ENCODE peak calls at places on chromosome 1, in eight cellular contexts. One of them, this sample, is unnamed.
A peak's percentile ranks its signal among the peaks of the same experiment; 100 is the strongest.

GRCh38 chr1:18261891-18262290 is 154.3 kb downstream of the IGSF21 start:
- DNase-seq in ovary: no peak
- DNase-seq in Karpas-422: peak; percentile 91
- DNase-seq in naive thymus-derived CD4-positive, alpha-beta T cell: no peak
- DNase-seq in CD4-positive, alpha-beta memory T cell: no peak
- DNase-seq in CD8-positive, alpha-beta memory T cell: no peak
- DNase-seq in mesenchymal stem cell: no peak
- DNase-seq in Panc1: no peak
- DNase-seq in this sample: peak; percentile 27

GRCh38 chr1:200041337-200042118 is 14.0 kb downstream of the NR5A2 start:
- DNase-seq in CD8-positive, alpha-beta memory T cell: no peak
- DNase-seq in ovary: no peak
- DNase-seq in Panc1: no peak
- DNase-seq in Karpas-422: no peak
- DNase-seq in CD4-positive, alpha-beta memory T cell: no peak
- DNase-seq in mesenchymal stem cell: no peak
- DNase-seq in naive thymus-derived CD4-positive, alpha-beta T cell: no peak
- DNase-seq in this sample: no peak

GRCh38 chr1:114314576-114314975 is 160.9 kb upstream of the SYT6 start:
- DNase-seq in ovary: no peak
- DNase-seq in naive thymus-derived CD4-positive, alpha-beta T cell: no peak
- DNase-seq in mesenchymal stem cell: no peak
- DNase-seq in CD4-positive, alpha-beta memory T cell: no peak
- DNase-seq in Karpas-422: no peak
- DNase-seq in Panc1: no peak
- DNase-seq in CD8-positive, alpha-beta memory T cell: no peak
- DNase-seq in this sample: no peak

GRCh38 chr1:234886081-234886874 is 242.4 kb downstream of the TOMM20 start:
- DNase-seq in CD4-positive, alpha-beta memory T cell: no peak
- DNase-seq in Karpas-422: no peak
- DNase-seq in ovary: peak; percentile 30
- DNase-seq in mesenchymal stem cell: no peak
- DNase-seq in naive thymus-derived CD4-positive, alpha-beta T cell: no peak
- DNase-seq in CD8-positive, alpha-beta memory T cell: no peak
- DNase-seq in Panc1: no peak
- DNase-seq in this sample: no peak

GRCh38 chr1:228007054-228007800 is 429 bp downstream of the WNT3A start:
- DNase-seq in ovary: no peak
- DNase-seq in CD4-positive, alpha-beta memory T cell: no peak
- DNase-seq in mesenchymal stem cell: no peak
- DNase-seq in Karpas-422: no peak
- DNase-seq in Panc1: no peak
- DNase-seq in CD8-positive, alpha-beta memory T cell: no peak
- DNase-seq in naive thymus-derived CD4-positive, alpha-beta T cell: no peak
- DNase-seq in this sample: no peak

GRCh38 chr1:179745131-179745611 is 2.1 kb downstream of the FAM163A start:
- DNase-seq in ovary: no peak
- DNase-seq in CD8-positive, alpha-beta memory T cell: no peak
- DNase-seq in CD4-positive, alpha-beta memory T cell: no peak
- DNase-seq in mesenchymal stem cell: no peak
- DNase-seq in naive thymus-derived CD4-positive, alpha-beta T cell: no peak
- DNase-seq in Panc1: no peak
- DNase-seq in Karpas-422: no peak
- DNase-seq in this sample: no peak

GRCh38 chr1:64540265-64540791 is 70.4 kb downstream of the CACHD1 start:
- DNase-seq in Panc1: no peak
- DNase-seq in naive thymus-derived CD4-positive, alpha-beta T cell: peak; percentile 43
- DNase-seq in ovary: no peak
- DNase-seq in CD4-positive, alpha-beta memory T cell: no peak
- DNase-seq in CD8-positive, alpha-beta memory T cell: peak; percentile 51
- DNase-seq in mesenchymal stem cell: no peak
- DNase-seq in Karpas-422: no peak
- DNase-seq in this sample: no peak

GRCh38 chr1:84319662-84320061 is 18.2 kb downstream of the SAMD13 start:
- DNase-seq in Karpas-422: no peak
- DNase-seq in Panc1: no peak
- DNase-seq in CD8-positive, alpha-beta memory T cell: no peak
- DNase-seq in CD4-positive, alpha-beta memory T cell: no peak
- DNase-seq in mesenchymal stem cell: no peak
- DNase-seq in naive thymus-derived CD4-positive, alpha-beta T cell: no peak
- DNase-seq in ovary: no peak
- DNase-seq in this sample: no peak

GRCh38 chr1:167105841-167106461 is 12.1 kb downstream of the STYXL2 start:
- DNase-seq in CD4-positive, alpha-beta memory T cell: no peak
- DNase-seq in CD8-positive, alpha-beta memory T cell: no peak
- DNase-seq in Karpas-422: no peak
- DNase-seq in mesenchymal stem cell: no peak
- DNase-seq in Panc1: no peak
- DNase-seq in naive thymus-derived CD4-positive, alpha-beta T cell: no peak
- DNase-seq in ovary: no peak
- DNase-seq in this sample: no peak

GRCh38 chr1:108199781-108200626 is at the start of gene SLC25A24:
- DNase-seq in CD8-positive, alpha-beta memory T cell: peak; percentile 68
- DNase-seq in Panc1: no peak
- DNase-seq in naive thymus-derived CD4-positive, alpha-beta T cell: peak; percentile 70
- DNase-seq in CD4-positive, alpha-beta memory T cell: peak; percentile 78
- DNase-seq in ovary: peak; percentile 74
- DNase-seq in Karpas-422: peak; percentile 93
- DNase-seq in mesenchymal stem cell: peak; percentile 79
- DNase-seq in this sample: peak; percentile 65

GRCh38 chr1:30509670-30510069 is 213.7 kb downstream of the MATN1 start:
- DNase-seq in Panc1: no peak
- DNase-seq in mesenchymal stem cell: no peak
- DNase-seq in Karpas-422: no peak
- DNase-seq in CD8-positive, alpha-beta memory T cell: no peak
- DNase-seq in naive thymus-derived CD4-positive, alpha-beta T cell: no peak
- DNase-seq in ovary: no peak
- DNase-seq in CD4-positive, alpha-beta memory T cell: no peak
- DNase-seq in this sample: no peak

GRCh38 chr1:85070972-85071492 is 22.7 kb upstream of the MCOLN3 start:
- DNase-seq in Karpas-422: no peak
- DNase-seq in mesenchymal stem cell: no peak
- DNase-seq in Panc1: no peak
- DNase-seq in ovary: no peak
- DNase-seq in CD4-positive, alpha-beta memory T cell: no peak
- DNase-seq in CD8-positive, alpha-beta memory T cell: no peak
- DNase-seq in naive thymus-derived CD4-positive, alpha-beta T cell: no peak
- DNase-seq in this sample: no peak

GRCh38 chr1:75723989-75724471 is 479 bp upstream of the ACADM start:
- DNase-seq in mesenchymal stem cell: peak; percentile 78
- DNase-seq in CD4-positive, alpha-beta memory T cell: peak; percentile 73
- DNase-seq in Panc1: peak; percentile 72
- DNase-seq in ovary: peak; percentile 92
- DNase-seq in Karpas-422: peak; percentile 92
- DNase-seq in naive thymus-derived CD4-positive, alpha-beta T cell: no peak
- DNase-seq in CD8-positive, alpha-beta memory T cell: no peak
- DNase-seq in this sample: peak; percentile 82

GRCh38 chr1:38740543-38740942 is 119.0 kb downstream of the RRAGC start:
- DNase-seq in naive thymus-derived CD4-positive, alpha-beta T cell: no peak
- DNase-seq in CD8-positive, alpha-beta memory T cell: no peak
- DNase-seq in ovary: no peak
- DNase-seq in CD4-positive, alpha-beta memory T cell: no peak
- DNase-seq in Karpas-422: no peak
- DNase-seq in Panc1: no peak
- DNase-seq in mesenchymal stem cell: peak; percentile 31
- DNase-seq in this sample: no peak

GRCh38 chr1:17775796-17776195 is 20.7 kb downstream of the ACTL8 start:
- DNase-seq in Panc1: no peak
- DNase-seq in naive thymus-derived CD4-positive, alpha-beta T cell: no peak
- DNase-seq in ovary: no peak
- DNase-seq in CD4-positive, alpha-beta memory T cell: no peak
- DNase-seq in mesenchymal stem cell: no peak
- DNase-seq in CD8-positive, alpha-beta memory T cell: no peak
- DNase-seq in Karpas-422: no peak
- DNase-seq in this sample: no peak

GRCh38 chr1:230125633-230126528 is 58.8 kb downstream of the GALNT2 start:
- DNase-seq in ovary: no peak
- DNase-seq in Panc1: no peak
- DNase-seq in CD4-positive, alpha-beta memory T cell: no peak
- DNase-seq in mesenchymal stem cell: no peak
- DNase-seq in Karpas-422: no peak
- DNase-seq in CD8-positive, alpha-beta memory T cell: no peak
- DNase-seq in naive thymus-derived CD4-positive, alpha-beta T cell: no peak
- DNase-seq in this sample: no peak

GRCh38 chr1:230128569-230129269 is 61.7 kb downstream of the GALNT2 start:
- DNase-seq in Karpas-422: no peak
- DNase-seq in CD4-positive, alpha-beta memory T cell: no peak
- DNase-seq in CD8-positive, alpha-beta memory T cell: no peak
- DNase-seq in naive thymus-derived CD4-positive, alpha-beta T cell: no peak
- DNase-seq in Panc1: no peak
- DNase-seq in mesenchymal stem cell: no peak
- DNase-seq in ovary: no peak
- DNase-seq in this sample: no peak

GRCh38 chr1:230129341-230129740 is 62.3 kb downstream of the GALNT2 start:
- DNase-seq in CD4-positive, alpha-beta memory T cell: no peak
- DNase-seq in mesenchymal stem cell: no peak
- DNase-seq in CD8-positive, alpha-beta memory T cell: no peak
- DNase-seq in ovary: no peak
- DNase-seq in Panc1: no peak
- DNase-seq in Karpas-422: no peak
- DNase-seq in naive thymus-derived CD4-positive, alpha-beta T cell: no peak
- DNase-seq in this sample: no peak

GRCh38 chr1:230126529-230127104 is 59.6 kb downstream of the GALNT2 start:
- DNase-seq in Panc1: no peak
- DNase-seq in ovary: no peak
- DNase-seq in CD4-positive, alpha-beta memory T cell: no peak
- DNase-seq in CD8-positive, alpha-beta memory T cell: no peak
- DNase-seq in mesenchymal stem cell: no peak
- DNase-seq in Karpas-422: no peak
- DNase-seq in naive thymus-derived CD4-positive, alpha-beta T cell: no peak
- DNase-seq in this sample: no peak

DNA sequence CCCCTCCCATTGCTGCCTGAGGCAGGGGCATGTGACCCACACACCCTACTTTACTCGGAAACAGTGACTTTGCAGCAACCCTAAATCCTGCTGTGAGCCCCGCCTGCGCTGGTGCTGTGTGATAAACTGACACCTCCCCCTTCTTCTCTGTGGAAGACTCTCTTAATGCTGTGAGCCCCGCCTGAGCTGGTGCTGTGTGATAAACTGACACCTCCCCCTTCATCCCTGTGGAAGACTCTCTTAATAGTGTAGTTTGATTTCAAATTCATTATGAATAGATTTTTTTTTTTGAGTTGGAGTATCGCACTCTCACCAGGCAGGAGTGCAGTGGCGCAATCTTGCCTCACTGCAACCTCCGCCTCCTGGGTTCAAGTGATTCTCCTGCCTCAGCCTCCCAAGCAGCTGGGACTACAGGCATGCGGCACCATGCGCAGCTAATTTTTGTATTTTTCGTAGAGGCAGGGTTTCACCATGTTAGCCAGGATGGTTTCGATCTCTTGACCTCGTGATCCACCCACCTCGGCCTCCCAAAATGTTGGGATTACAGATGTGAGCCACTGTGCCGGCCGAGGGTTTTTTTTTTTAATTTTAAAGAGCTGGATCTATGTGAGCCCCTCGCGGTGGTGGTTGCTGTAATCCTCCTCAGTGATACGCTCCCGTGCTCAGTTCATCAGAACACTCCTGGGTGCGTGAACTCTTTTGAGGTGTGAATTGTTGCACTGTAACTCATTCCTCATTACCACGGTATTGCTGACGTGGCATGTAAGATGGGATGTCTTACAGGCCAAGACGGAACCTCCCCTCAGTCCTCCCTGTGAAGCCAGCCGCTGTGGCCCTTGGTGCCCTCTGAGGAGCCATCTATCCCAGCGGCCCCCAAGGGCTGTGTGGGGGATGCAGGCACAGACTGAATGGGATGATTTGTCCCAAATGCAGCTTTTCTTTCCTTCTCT is 60.3 kb downstream of the GALNT2 start:
- DNase-seq in CD4-positive, alpha-beta memory T cell: no peak
- DNase-seq in ovary: no peak
- DNase-seq in Karpas-422: no peak
- DNase-seq in CD8-positive, alpha-beta memory T cell: no peak
- DNase-seq in mesenchymal stem cell: no peak
- DNase-seq in Panc1: no peak
- DNase-seq in naive thymus-derived CD4-positive, alpha-beta T cell: no peak
- DNase-seq in this sample: no peak
- H3K27ac ChIP-seq in CD4-positive, alpha-beta memory T cell: no peak overlapping the region
- H3K27ac ChIP-seq in ovary: no peak overlapping the region
- H3K27ac ChIP-seq in Karpas-422: no peak overlapping the region
- H3K27ac ChIP-seq in CD8-positive, alpha-beta memory T cell: peak overlapping the region; percentile 48
- H3K27ac ChIP-seq in mesenchymal stem cell: no peak overlapping the region
- H3K27ac ChIP-seq in Panc1: no peak overlapping the region
- H3K27ac ChIP-seq in naive thymus-derived CD4-positive, alpha-beta T cell: no peak overlapping the region
- H3K27ac ChIP-seq in this sample: no peak overlapping the region

GRCh38 chr1:9079980-9080703 is 10.7 kb upstream of the SLC2A5 start:
- DNase-seq in mesenchymal stem cell: no peak
- DNase-seq in CD8-positive, alpha-beta memory T cell: no peak
- DNase-seq in CD4-positive, alpha-beta memory T cell: no peak
- DNase-seq in Panc1: no peak
- DNase-seq in Karpas-422: peak; percentile 65
- DNase-seq in ovary: no peak
- DNase-seq in naive thymus-derived CD4-positive, alpha-beta T cell: no peak
- DNase-seq in this sample: peak; percentile 95
- H3K27ac ChIP-seq in mesenchymal stem cell: no peak overlapping the region
- H3K27ac ChIP-seq in CD8-positive, alpha-beta memory T cell: no peak overlapping the region
- H3K27ac ChIP-seq in CD4-positive, alpha-beta memory T cell: no peak overlapping the region
- H3K27ac ChIP-seq in Panc1: no peak overlapping the region
- H3K27ac ChIP-seq in Karpas-422: peak overlapping the region; percentile 42
- H3K27ac ChIP-seq in ovary: no peak overlapping the region
- H3K27ac ChIP-seq in naive thymus-derived CD4-positive, alpha-beta T cell: no peak overlapping the region
- H3K27ac ChIP-seq in this sample: peak overlapping the region; percentile 86

GRCh38 chr1:21924503-21925005 is 12.6 kb downstream of the HSPG2 start:
- DNase-seq in Karpas-422: no peak
- DNase-seq in CD4-positive, alpha-beta memory T cell: no peak
- DNase-seq in naive thymus-derived CD4-positive, alpha-beta T cell: no peak
- DNase-seq in mesenchymal stem cell: no peak
- DNase-seq in Panc1: no peak
- DNase-seq in ovary: no peak
- DNase-seq in CD8-positive, alpha-beta memory T cell: no peak
- DNase-seq in this sample: no peak
- H3K27ac ChIP-seq in Karpas-422: no peak overlapping the region
- H3K27ac ChIP-seq in CD4-positive, alpha-beta memory T cell: no peak overlapping the region
- H3K27ac ChIP-seq in naive thymus-derived CD4-positive, alpha-beta T cell: no peak overlapping the region
- H3K27ac ChIP-seq in mesenchymal stem cell: no peak overlapping the region
- H3K27ac ChIP-seq in Panc1: peak overlapping the region; percentile 77
- H3K27ac ChIP-seq in ovary: no peak overlapping the region
- H3K27ac ChIP-seq in CD8-positive, alpha-beta memory T cell: no peak overlapping the region
- H3K27ac ChIP-seq in this sample: no peak overlapping the region

DNA sequence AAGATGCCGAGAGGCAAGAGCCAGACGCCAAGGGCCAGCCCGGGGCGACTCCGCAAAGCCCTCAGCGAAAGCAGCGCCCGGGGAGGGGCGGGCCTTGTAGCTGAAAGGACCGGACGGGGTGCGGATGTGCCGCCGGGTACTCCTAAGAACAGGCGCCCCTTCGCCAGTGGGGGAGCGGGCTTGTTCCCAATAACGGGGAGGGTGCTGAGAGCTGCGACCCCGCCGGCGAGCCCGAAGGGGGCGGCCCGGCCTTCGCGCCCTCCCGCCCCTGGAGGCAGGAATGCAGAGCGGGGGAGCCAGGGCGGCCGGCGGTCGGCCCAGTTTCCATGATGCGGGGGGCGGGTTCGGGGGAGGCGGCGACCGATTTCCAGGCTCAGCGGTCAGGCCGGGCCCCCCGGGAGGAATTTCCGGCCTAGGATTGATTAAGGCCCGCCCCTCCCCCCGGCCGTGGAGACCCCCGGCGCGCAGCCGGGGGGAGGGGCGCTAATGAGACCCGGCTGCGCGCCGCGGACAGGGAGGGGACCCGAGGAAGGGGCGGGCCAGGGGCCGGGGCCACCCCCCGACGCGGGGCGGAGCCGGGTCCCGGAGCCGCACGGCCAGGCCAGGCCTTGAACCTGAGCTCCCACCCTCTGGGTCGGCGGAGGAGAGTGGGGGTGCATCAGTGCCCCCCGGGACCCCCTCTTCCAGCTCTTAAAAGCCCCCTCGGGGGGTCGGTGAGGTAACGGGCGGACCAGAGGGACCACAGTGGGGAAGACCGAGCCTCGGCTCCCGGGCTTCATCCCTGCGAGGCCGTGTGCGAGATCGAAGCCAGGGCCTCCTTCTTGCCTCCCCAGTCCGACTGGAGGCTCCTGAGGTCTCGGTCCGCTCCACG is 898 bp upstream of the TMEM200B start:
- DNase-seq in mesenchymal stem cell: peak; percentile 85
- DNase-seq in CD4-positive, alpha-beta memory T cell: peak; percentile 64
- DNase-seq in Karpas-422: peak; percentile 74
- DNase-seq in naive thymus-derived CD4-positive, alpha-beta T cell: peak; percentile 37
- DNase-seq in Panc1: no peak
- DNase-seq in ovary: peak; percentile 95
- DNase-seq in CD8-positive, alpha-beta memory T cell: peak; percentile 39
- DNase-seq in this sample: peak; percentile 44
- H3K27ac ChIP-seq in mesenchymal stem cell: peak overlapping the region; percentile 32
- H3K27ac ChIP-seq in CD4-positive, alpha-beta memory T cell: peak overlapping the region; percentile 0
- H3K27ac ChIP-seq in Karpas-422: no peak overlapping the region
- H3K27ac ChIP-seq in naive thymus-derived CD4-positive, alpha-beta T cell: no peak overlapping the region
- H3K27ac ChIP-seq in Panc1: peak overlapping the region; percentile 72
- H3K27ac ChIP-seq in ovary: peak overlapping the region; percentile 95
- H3K27ac ChIP-seq in CD8-positive, alpha-beta memory T cell: no peak overlapping the region
- H3K27ac ChIP-seq in this sample: no peak overlapping the region

This sample was measured in MM.1S.